ENCODE peak calls at places on chromosomes 16 and 17, in four cellular contexts. N is heart left ventricle; M is stimulated activated CD8-positive, alpha-beta memory T cell treated with anti-CD3 and anti-CD28 coated beads, Interleukin-4, amount 100 ng/mL, for 24 hours; D is WTC11. X is an unnamed sample.
A peak's percentile ranks its signal among the peaks of the same experiment; 100 is the strongest.

GRCh38 chr17:57481901-57482300 is 225.6 kb downstream of the MSI2 start:
- DNase-seq in D (no peak), M (no peak), N (no peak), X (no peak)

GRCh38 chr16:53973021-53973420 is 269.1 kb downstream of the FTO start:
- DNase-seq in N (no peak), D (no peak), M (no peak), X (no peak)

GRCh38 chr17:32783602-32784001 is 93.3 kb downstream of the MYO1D start:
- DNase-seq in M (no peak), D (no peak), N (no peak), X (no peak)

GRCh38 chr16:63575031-63575430 is 1538.8 kb upstream of the CDH8 start:
- DNase-seq in D (no peak), N (no peak), M (no peak), X (no peak)

GRCh38 chr16:67481561-67482259 is 753 bp upstream of the ATP6V0D1 start:
- DNase-seq in M (peak; percentile 26), N (peak; percentile 76), D (no peak), X (no peak)

GRCh38 chr16:85485379-85485778 is 127.7 kb upstream of the GSE1 start:
- DNase-seq in N (no peak), D (no peak), M (no peak), X (no peak)

GRCh38 chr17:42221886-42222745 is 27.8 kb upstream of the GHDC start:
- DNase-seq in D (peak; percentile 61), N (no peak), M (peak; percentile 22), X (peak; percentile 49)

GRCh38 chr16:25007284-25007984 is 7.7 kb downstream of the ARHGAP17 start:
- DNase-seq in N (no peak), D (no peak), M (no peak), X (no peak)

GRCh38 chr17:29110372-29110757 is 67.4 kb downstream of the PIPOX start:
- DNase-seq in N (no peak), M (no peak), D (no peak), X (no peak)

GRCh38 chr17:49815761-49816281 is 27.3 kb downstream of the KAT7 start:
- DNase-seq in N (no peak), M (no peak), D (peak; percentile 68), X (no peak)

X was measured in glutamatergic neuron.